ENCODE peak calls at places on chromosomes 4 and X, in seven cellular contexts. Z, S, R, X, L, V and N are unnamed samples.

GRCh38 chr4:180057891-180058643 is 2185.1 kb upstream of the TENM3 start:
- DNase-seq in Z (no peak), S (no peak), R (no peak), X (peak), L (no peak), V (no peak), N (no peak)

GRCh38 chr4:185142911-185143595 is at the start of gene SLC25A4:
- DNase-seq in Z (peak), S (peak), R (peak), X (peak), L (no peak), V (peak), N (peak)

GRCh38 chrX:141936080-141936479 is 32.4 kb downstream of the MAGEC1 start:
- DNase-seq in Z (no peak), S (no peak), R (no peak), X (no peak), L (no peak), V (no peak), N (no peak)

GRCh38 chr4:94548571-94548970 is 96.8 kb downstream of the PDLIM5 start:
- DNase-seq in Z (no peak), S (peak), R (no peak), X (no peak), L (peak), V (no peak), N (peak)

GRCh38 chr4:106803107-106803506 is 233.0 kb downstream of the DKK2 start:
- DNase-seq in Z (no peak), S (no peak), R (no peak), X (no peak), L (no peak), V (no peak), N (no peak)

GRCh38 chrX:114338870-114339269 is 245.0 kb upstream of the HTR2C start:
- DNase-seq in Z (no peak), S (no peak), R (no peak), X (no peak), L (no peak), V (no peak), N (no peak)

GRCh38 chr4:54553001-54553400 is 104.8 kb upstream of the KIT start:
- DNase-seq in Z (no peak), S (no peak), R (no peak), X (no peak), L (no peak), V (no peak), N (no peak)

GRCh38 chr4:53478671-53479456 is 101.4 kb downstream of the FIP1L1 start:
- DNase-seq in Z (no peak), S (no peak), R (no peak), X (no peak), L (peak), V (no peak), N (no peak)